ENCODE peak calls at places on chromosome 16, in five cellular contexts. U is CD4-positive, alpha-beta memory T cell; S is SJCRH30; K is left ventricle myocardium inferior; L is sigmoid colon. H is an unnamed sample. For H3K36me3, the result is how much of the 10 kb centered on the place peaks cover.

GRCh38 chr16:49345829-49346228 is 27.8 kb upstream of the C16orf78 start:
- DNase-seq in S (peak), L (no peak), K (no peak), U (no peak), H (no peak)

GRCh38 chr16:64990101-64990500 is 131.8 kb downstream of the CDH11 start:
- DNase-seq in S (no peak), L (no peak), U (no peak), K (no peak), H (no peak)

GRCh38 chr16:20074089-20074956 is 633 bp upstream of the GPR139 start:
- DNase-seq in L (no peak), U (no peak), K (no peak), S (no peak), H (no peak)

GRCh38 chr16:53865492-53865863 is 161.5 kb downstream of the FTO start:
- DNase-seq in S (no peak), L (no peak), U (no peak), K (no peak), H (peak)

GRCh38 chr16:11581677-11582076 is 5.0 kb downstream of the LITAF start:
- DNase-seq in L (no peak), K (no peak), U (no peak), S (no peak), H (no peak)

GRCh38 chr16:68417711-68418301 is 30.5 kb downstream of the SMPD3 start:
- DNase-seq in U (peak), K (no peak), S (peak), L (no peak), H (no peak)

GRCh38 chr16:23807028-23807427 is 28.8 kb upstream of the PRKCB start:
- DNase-seq in U (no peak), L (no peak), S (no peak), K (no peak), H (no peak)

GRCh38 chr16:49755291-49755611 is 100.7 kb downstream of the ZNF423 start:
- DNase-seq in U (no peak), L (no peak), S (no peak), K (no peak), H (peak)

GRCh38 chr16:27690604-27691003 is 140.7 kb downstream of the KATNIP start:
- DNase-seq in L (no peak), K (no peak), U (no peak), S (peak), H (no peak)

GRCh38 chr16:2874584-2875362 is 8.2 kb upstream of the FLYWCH2 start:
- DNase-seq in S (peak), U (peak), L (peak), K (peak), H (peak)

GRCh38 chr16:10661737-10662136 is 33.0 kb downstream of the TEKT5 start:
- DNase-seq in U (no peak), K (no peak), L (no peak), S (no peak), H (no peak)

GRCh38 chr16:20049831-20050230 is 23.9 kb downstream of the GPR139 start:
- DNase-seq in U (no peak), L (no peak), S (no peak), K (no peak), H (no peak)

GRCh38 chr16:84657229-84657837 is 9.0 kb downstream of the KLHL36 start:
- DNase-seq in L (no peak), K (no peak), S (no peak), U (no peak), H (no peak)
- H3K36me3 ChIP-seq in L (half or more), K (half or more), S (under half), U (half or more), H (half or more)

DNA sequence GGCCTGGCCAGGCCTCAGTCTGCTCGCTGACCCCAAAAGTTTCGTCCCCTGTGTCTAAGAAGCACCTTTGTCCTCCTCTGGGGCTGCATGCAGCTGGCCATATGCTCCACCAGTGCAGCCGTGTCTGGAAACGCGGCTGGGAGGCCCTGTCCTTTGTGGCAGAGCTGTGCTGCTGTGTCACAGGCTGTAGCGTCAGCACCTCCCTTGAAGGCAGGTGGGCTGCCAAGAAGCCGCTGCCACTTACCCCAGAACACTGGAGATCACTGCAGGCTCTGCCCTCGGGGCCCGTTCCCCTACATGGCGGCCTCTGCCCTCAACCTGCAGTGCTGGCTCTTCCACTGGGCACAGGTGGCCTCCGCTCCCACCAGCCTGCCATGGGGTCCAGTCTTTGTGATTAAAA is 15.7 kb upstream of the MC1R start:
- DNase-seq in U (no peak), L (peak), K (no peak), S (no peak), H (no peak)
- H3K36me3 ChIP-seq in U (under half), L (half or more), K (half or more), S (under half), H (half or more)

GRCh38 chr16:71670537-71670936 is 44.6 kb downstream of the MARVELD3 start:
- DNase-seq in K (no peak), U (no peak), L (no peak), S (no peak), H (no peak)
- H3K36me3 ChIP-seq in K (half or more), U (under half), L (under half), S (under half), H (half or more)

GRCh38 chr16:22327446-22327775 is 30.2 kb downstream of the POLR3E start:
- DNase-seq in K (no peak), U (no peak), L (no peak), S (no peak), H (no peak)
- H3K36me3 ChIP-seq in K (half or more), U (half or more), L (under half), S (under half), H (half or more)

GRCh38 chr16:89275284-89275584 is 57.7 kb downstream of the ZNF778 start:
- DNase-seq in U (no peak), L (no peak), S (no peak), K (no peak), H (no peak)

GRCh38 chr16:89275837-89276720 is 58.6 kb downstream of the ZNF778 start:
- DNase-seq in L (no peak), S (no peak), K (no peak), U (no peak), H (no peak)

GRCh38 chr16:89278441-89279240 is 61.1 kb downstream of the ZNF778 start:
- DNase-seq in U (no peak), L (no peak), K (no peak), S (no peak), H (no peak)

GRCh38 chr16:89277641-89278341 is 60.3 kb downstream of the ZNF778 start:
- DNase-seq in S (no peak), L (no peak), U (no peak), K (peak), H (no peak)

GRCh38 chr16:89277049-89277448 is 59.5 kb downstream of the ZNF778 start:
- DNase-seq in K (no peak), U (no peak), S (no peak), L (no peak), H (no peak)
- H3K36me3 ChIP-seq in K (half or more), U (under half), S (half or more), L (under half), H (half or more)

DNA sequence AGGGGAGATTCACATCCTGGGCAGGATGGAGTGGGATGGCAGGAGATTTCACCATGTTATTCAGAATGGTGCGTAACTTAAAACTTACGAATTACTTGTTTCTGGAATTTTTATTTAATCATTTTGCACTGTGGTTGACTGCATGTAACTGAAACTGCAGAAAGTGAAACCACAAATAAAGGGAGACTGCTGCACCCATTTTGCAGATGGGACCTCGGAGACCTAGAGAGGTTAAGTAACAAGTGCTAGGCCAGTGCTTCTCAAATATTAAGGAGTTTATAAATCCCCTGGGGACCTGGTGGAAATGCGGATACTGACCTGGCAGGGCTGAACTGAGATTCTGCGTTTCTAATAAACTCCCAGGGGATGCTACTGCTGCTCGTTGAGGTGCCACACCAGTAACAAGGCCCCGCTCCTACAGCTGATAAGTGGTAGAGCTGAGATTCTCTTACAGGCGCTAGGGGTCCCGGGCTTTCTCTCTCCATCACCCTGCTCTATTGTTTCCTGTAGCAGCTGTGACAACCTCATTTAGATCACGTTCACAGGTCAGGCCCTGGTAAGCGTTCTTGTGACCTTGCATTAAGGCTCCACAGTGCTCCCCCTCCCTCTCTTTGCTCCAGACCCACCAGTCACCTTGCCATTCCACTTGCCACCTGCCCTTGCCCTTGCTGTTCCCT is 167.1 kb upstream of the CDH13 start:
- DNase-seq in U (no peak), K (no peak), L (no peak), S (no peak), H (no peak)
- H3K36me3 ChIP-seq in U (under half), K (under half), L (under half), S (under half), H (under half)

DNA sequence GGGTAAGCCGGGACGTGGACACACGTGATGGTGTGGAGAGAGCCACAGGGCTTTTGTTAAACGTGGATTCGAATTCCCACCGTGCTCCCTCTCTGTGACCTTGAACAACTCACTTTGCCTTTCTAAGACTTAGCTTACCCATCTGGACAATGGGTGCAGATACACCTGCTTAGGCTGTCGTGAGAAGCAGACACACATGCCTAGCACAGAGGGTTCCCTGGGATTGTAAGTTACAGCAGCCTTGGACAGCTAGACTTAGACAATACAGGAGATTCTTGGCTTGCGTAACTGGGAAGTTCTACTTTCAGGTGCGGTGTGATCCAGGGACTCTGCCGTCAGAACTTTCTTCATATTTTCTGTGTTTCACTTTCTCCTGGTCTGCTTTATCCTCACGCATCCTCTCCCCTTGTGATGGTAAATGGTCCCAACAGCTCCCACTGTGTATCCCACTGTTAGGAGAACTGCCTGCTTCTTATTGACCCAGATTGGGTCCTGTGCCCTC is 127.0 kb downstream of the ABCC1 start:
- DNase-seq in U (no peak), K (no peak), L (no peak), S (no peak), H (no peak)
- H3K36me3 ChIP-seq in U (half or more), K (half or more), L (under half), S (under half), H (half or more)

DNA sequence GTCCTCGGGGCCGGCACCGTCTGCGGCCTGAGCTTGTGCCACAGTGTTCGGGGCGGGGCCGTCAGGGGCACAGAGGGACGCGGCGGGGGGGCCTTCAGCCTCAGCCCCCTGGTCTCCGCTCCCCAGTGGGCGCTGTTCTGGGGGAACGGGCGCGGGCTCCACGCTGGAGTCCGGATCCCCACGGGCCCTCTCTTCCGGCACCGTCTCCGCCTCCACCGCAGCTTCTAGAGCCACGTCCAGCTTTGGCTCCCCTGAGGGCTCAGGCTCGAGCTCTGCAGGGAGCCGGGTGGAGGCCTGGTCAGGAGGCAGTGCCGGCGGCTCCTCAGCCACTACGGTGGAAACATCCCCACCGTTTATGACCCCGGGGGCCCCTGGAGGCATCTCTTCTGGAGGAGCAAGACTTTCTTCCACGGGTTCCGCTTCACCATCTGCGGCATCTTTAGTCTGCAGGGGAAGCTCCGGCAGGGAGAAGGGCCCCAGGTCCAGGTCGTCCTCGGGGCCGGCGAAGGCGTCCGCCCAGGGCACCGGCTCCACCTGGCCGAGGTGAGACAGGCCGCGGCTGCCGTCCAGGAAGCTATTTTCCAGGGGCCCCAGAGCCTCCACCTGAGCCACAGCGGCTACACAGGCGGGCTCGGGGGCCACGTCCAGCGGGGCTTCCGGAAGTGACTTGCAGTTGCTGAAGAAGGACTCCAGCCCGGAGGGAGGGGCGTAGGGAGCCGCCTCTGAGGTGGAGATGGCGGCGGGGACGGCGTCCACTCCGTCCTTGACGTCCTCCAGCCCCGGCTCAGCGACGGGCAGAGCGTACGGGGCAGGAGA is 62.4 kb downstream of the ZNF778 start:
- DNase-seq in L (no peak), S (no peak), U (no peak), K (no peak), H (no peak)
- H3K36me3 ChIP-seq in L (under half), S (half or more), U (under half), K (half or more), H (half or more)

DNA sequence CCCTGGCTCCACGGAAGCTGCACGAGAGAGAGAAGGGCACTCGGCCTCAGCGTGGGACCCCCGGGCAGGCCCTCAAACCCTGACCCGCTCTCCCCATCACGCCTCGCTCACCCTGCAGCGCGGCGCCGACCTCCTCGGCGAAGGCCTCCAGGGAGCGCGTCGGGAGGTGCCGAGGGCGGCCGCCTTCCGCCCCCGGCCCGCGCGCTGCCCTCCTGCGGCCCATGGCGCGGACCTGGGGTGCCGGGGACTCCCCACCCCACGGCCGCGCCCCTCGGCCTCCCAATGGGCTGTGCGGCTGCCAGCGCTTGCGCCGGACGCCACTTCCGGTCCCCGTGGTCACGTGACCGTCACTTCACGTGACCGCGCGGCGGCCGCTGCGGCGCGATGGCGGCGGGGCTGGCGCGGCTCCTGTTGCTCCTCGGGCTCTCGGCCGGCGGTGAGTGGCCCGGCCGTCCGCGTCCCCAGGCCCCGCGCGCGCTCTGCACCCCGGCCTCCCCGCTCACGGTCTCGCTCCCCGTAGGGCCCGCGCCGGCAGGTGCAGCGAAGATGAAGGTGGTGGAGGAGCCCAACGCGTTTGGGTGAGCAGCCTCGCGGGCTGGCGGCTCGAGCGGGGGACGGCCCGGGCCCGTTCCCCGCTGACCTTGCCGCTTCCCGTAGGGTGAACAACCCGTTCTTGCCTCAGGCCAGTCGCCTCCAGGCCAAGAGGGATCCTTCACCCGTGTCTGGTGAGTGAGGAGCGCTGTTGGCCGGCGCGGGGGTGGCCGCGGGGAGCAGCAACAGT is at the start of the genes GNPTG and TSR3:
- DNase-seq in L (peak), S (peak), K (peak), U (peak), H (peak)
- H3K36me3 ChIP-seq in L (under half), S (under half), K (under half), U (under half), H (under half)

H was measured in adipocyte.